ENCODE peak calls at places on chromosomes 3 and 15, in ten cellular contexts. Z, W, F, C, K, E, A, V, M and H are unnamed samples.

GRCh38 chr3:127011270-127011992 is 28.5 kb downstream of the PLXNA1 start:
- DNase-seq in W (peak; percentile 89), Z (peak; percentile 31), C (no peak), E (peak; percentile 75), A (no peak), M (no peak), F (no peak), K (no peak), V (no peak), H (peak; percentile 77)

GRCh38 chr3:63934041-63934440 is 21.9 kb upstream of the SCAANT1 start:
- DNase-seq in V (peak; percentile 37), M (no peak), Z (no peak), W (peak; percentile 41), K (no peak), F (no peak), C (peak; percentile 28), E (no peak), A (no peak), H (no peak)

GRCh38 chr3:130242850-130243569 is 102.5 kb upstream of the COL6A5 start:
- DNase-seq in E (no peak), A (no peak), K (no peak), W (peak; percentile 43), C (no peak), M (no peak), V (no peak), Z (peak; percentile 10), F (no peak), H (no peak)

GRCh38 chr3:46670891-46671427 is 22.5 kb downstream of the ALS2CL start:
- DNase-seq in V (no peak), M (no peak), K (peak; percentile 8), W (no peak), F (no peak), Z (no peak), C (no peak), A (peak; percentile 44), E (peak; percentile 20), H (peak; percentile 0)

GRCh38 chr15:67458449-67458848 is 62.5 kb upstream of the C15orf61 start:
- DNase-seq in Z (peak; percentile 14), A (no peak), W (no peak), E (no peak), V (no peak), K (no peak), F (no peak), M (no peak), C (peak; percentile 12), H (no peak)

GRCh38 chr15:31494786-31495185 is 168.2 kb downstream of the KLF13 start:
- DNase-seq in A (no peak), V (no peak), C (no peak), W (no peak), M (no peak), Z (no peak), F (no peak), E (no peak), K (no peak), H (no peak)

GRCh38 chr3:36095238-36095637 is 285.1 kb upstream of the STAC start:
- DNase-seq in Z (no peak), V (no peak), C (no peak), M (no peak), K (no peak), E (no peak), F (no peak), W (no peak), A (no peak), H (no peak)

GRCh38 chr3:128178782-128179473 is 25.6 kb downstream of the EEFSEC start:
- DNase-seq in A (no peak), W (peak; percentile 19), V (no peak), C (no peak), Z (peak; percentile 15), F (no peak), K (no peak), E (no peak), M (no peak), H (no peak)

GRCh38 chr3:119643528-119643927 is 16.9 kb downstream of the POPDC2 start:
- DNase-seq in K (no peak), W (peak; percentile 49), E (no peak), Z (peak; percentile 87), M (no peak), C (peak; percentile 88), V (no peak), F (no peak), A (no peak), H (no peak)

GRCh38 chr3:95162794-95163193 is 1099.9 kb downstream of the NSUN3 start:
- DNase-seq in W (no peak), F (no peak), M (no peak), A (no peak), C (no peak), K (no peak), E (no peak), V (no peak), Z (no peak), H (no peak)

GRCh38 chr15:44010114-44010513 is 183.3 kb downstream of the WDR76 start:
- DNase-seq in C (peak; percentile 85), F (no peak), Z (peak; percentile 83), K (no peak), E (no peak), M (no peak), W (peak; percentile 69), V (no peak), A (no peak), H (no peak)

GRCh38 chr3:156132313-156132712 is 11.9 kb downstream of the KCNAB1 start:
- DNase-seq in A (no peak), W (no peak), V (no peak), M (no peak), Z (no peak), C (no peak), E (no peak), K (no peak), F (no peak), H (no peak)

GRCh38 chr3:156140196-156140595 is 19.8 kb downstream of the KCNAB1 start:
- DNase-seq in C (no peak), V (no peak), E (no peak), F (no peak), W (no peak), A (no peak), Z (no peak), M (no peak), K (no peak), H (no peak)

GRCh38 chr3:156131241-156131640 is 10.9 kb downstream of the KCNAB1 start:
- DNase-seq in K (no peak), M (no peak), E (no peak), Z (no peak), V (no peak), A (no peak), C (no peak), W (no peak), F (no peak), H (no peak)

GRCh38 chr3:156131799-156132198 is 11.4 kb downstream of the KCNAB1 start:
- DNase-seq in W (no peak), C (no peak), E (no peak), Z (no peak), A (no peak), K (no peak), M (no peak), F (no peak), V (no peak), H (no peak)

GRCh38 chr3:156135921-156136655 is 15.7 kb downstream of the KCNAB1 start:
- DNase-seq in M (no peak), V (peak; percentile 41), C (no peak), Z (no peak), E (no peak), K (no peak), W (no peak), F (no peak), A (no peak), H (peak; percentile 42)
- TF ChIP-seq CTCF in M (no peak), V (peak; percentile 73), C (no peak), Z (no peak), E (peak; percentile 12), K (no peak), W (peak; percentile 21), F (no peak), A (peak; percentile 75), H (peak; percentile 72)

DNA sequence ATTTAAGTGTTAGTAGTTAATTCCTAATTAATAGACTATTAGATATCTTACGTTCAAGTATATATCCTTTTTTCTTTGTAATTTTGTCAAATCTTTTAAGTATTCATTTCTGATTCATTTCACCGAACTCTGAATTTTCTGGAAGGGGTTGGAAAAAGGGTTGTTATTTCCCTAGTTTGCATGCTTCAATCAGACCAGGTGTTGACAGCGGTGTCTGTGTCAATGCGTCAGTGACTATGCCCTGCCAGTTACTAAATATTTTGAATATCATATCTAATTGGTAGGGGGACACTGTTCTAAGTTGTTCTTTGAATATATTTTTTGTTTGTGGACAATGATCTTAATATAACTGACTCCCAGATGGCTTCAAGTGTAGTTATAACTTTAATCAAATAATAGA is 62.7 kb upstream of the TNFSF10 start:
- DNase-seq in M (no peak), V (no peak), A (no peak), K (no peak), F (no peak), C (no peak), E (no peak), Z (no peak), W (no peak), H (no peak)
- H3K4me1 ChIP-seq in M (peaks cover 5% of the 10 kb centered on the region), V (no peaks in the 10 kb centered on the region), A (no peaks in the 10 kb centered on the region), K (no peaks in the 10 kb centered on the region), F (no peaks in the 10 kb centered on the region), C (no peaks in the 10 kb centered on the region), E (no peaks in the 10 kb centered on the region), Z (no peaks in the 10 kb centered on the region), W (no peaks in the 10 kb centered on the region), H (no peaks in the 10 kb centered on the region)

DNA sequence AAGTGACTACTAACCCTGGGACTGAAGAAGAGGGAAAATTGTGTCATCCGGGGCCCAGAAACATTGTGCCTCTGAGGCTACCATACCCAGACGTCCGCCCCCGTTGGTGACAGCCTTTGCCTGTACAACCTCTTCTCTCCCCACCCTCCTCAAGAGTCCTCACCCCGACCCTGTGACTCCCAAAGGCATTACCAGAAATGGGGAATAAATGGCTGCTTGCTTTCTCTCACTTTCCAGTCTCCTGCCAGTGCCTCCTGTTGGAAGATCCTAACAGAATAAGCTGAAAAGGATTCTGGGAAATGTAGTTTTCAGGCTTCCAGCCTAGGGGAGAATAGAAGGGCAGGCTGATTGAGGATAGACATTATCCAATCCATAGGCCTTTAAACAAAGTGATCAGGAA is 30.8 kb upstream of the SLC25A36 start:
- DNase-seq in A (peak; percentile 77), F (no peak), C (no peak), M (no peak), V (peak; percentile 93), K (no peak), Z (peak; percentile 7), W (peak; percentile 41), E (peak; percentile 36), H (no peak)
- TF ChIP-seq CTCF in A (peak; percentile 49), F (no peak), C (no peak), M (no peak), V (peak; percentile 43), K (no peak), Z (no peak), W (peak; percentile 26), E (no peak), H (peak; percentile 44)

GRCh38 chr3:114624047-114624445 is 330.2 kb downstream of the TIGIT start:
- DNase-seq in V (no peak), K (peak; percentile 73), C (peak; percentile 63), E (peak; percentile 75), A (no peak), M (peak; percentile 25), W (peak; percentile 77), F (no peak), Z (peak; percentile 71), H (peak; percentile 9)
- H3K4me1 ChIP-seq in V (peaks cover 4% of the 10 kb centered on the region), K (peaks cover 3% of the 10 kb centered on the region), C (peaks cover 13% of the 10 kb centered on the region), E (peaks cover 39% of the 10 kb centered on the region), A (no peaks in the 10 kb centered on the region), M (peaks cover 24% of the 10 kb centered on the region), W (peaks cover 8% of the 10 kb centered on the region), F (peaks cover 2% of the 10 kb centered on the region), Z (peaks cover 12% of the 10 kb centered on the region), H (peaks cover 20% of the 10 kb centered on the region)